ENCODE peak calls at places on chromosomes 7 and 10, in seven cellular contexts. One of them, this sample, is unnamed. For H3K4me1, the result is how much of the 10 kb centered on the place peaks cover.

GRCh38 chr10:126369125-126369708 is 19.1 kb downstream of the ADAM12 start:
- DNase-seq in hepatocyte: no peak
- DNase-seq in right cardiac atrium: no peak
- DNase-seq in neural progenitor cell: no peak
- DNase-seq in heart left ventricle: no peak
- DNase-seq in psoas muscle: no peak
- DNase-seq in CD4-positive, CD25-positive, alpha-beta regulatory T cell: no peak
- DNase-seq in this sample: no peak

GRCh38 chr10:61662794-61663259 is at the start of gene CABCOCO1:
- DNase-seq in hepatocyte: peak
- DNase-seq in right cardiac atrium: peak
- DNase-seq in neural progenitor cell: peak
- DNase-seq in heart left ventricle: peak
- DNase-seq in psoas muscle: peak
- DNase-seq in CD4-positive, CD25-positive, alpha-beta regulatory T cell: no peak
- DNase-seq in this sample: no peak

GRCh38 chr7:25519962-25520562 is 291.8 kb upstream of the NPVF start:
- DNase-seq in hepatocyte: no peak
- DNase-seq in right cardiac atrium: no peak
- DNase-seq in neural progenitor cell: no peak
- DNase-seq in heart left ventricle: no peak
- DNase-seq in psoas muscle: no peak
- DNase-seq in CD4-positive, CD25-positive, alpha-beta regulatory T cell: peak
- DNase-seq in this sample: no peak

GRCh38 chr7:133730360-133730759 is 396.8 kb upstream of the LRGUK start:
- DNase-seq in hepatocyte: no peak
- DNase-seq in right cardiac atrium: no peak
- DNase-seq in neural progenitor cell: no peak
- DNase-seq in heart left ventricle: no peak
- DNase-seq in psoas muscle: no peak
- DNase-seq in CD4-positive, CD25-positive, alpha-beta regulatory T cell: no peak
- DNase-seq in this sample: no peak

GRCh38 chr7:116213361-116214155 is 3.2 kb downstream of the TES start:
- DNase-seq in hepatocyte: no peak
- DNase-seq in right cardiac atrium: no peak
- DNase-seq in neural progenitor cell: no peak
- DNase-seq in heart left ventricle: peak
- DNase-seq in psoas muscle: no peak
- DNase-seq in CD4-positive, CD25-positive, alpha-beta regulatory T cell: no peak
- DNase-seq in this sample: no peak

GRCh38 chr10:15738237-15738928 is 18.7 kb upstream of the ITGA8 start:
- DNase-seq in hepatocyte: no peak
- DNase-seq in right cardiac atrium: peak
- DNase-seq in neural progenitor cell: no peak
- DNase-seq in heart left ventricle: peak
- DNase-seq in psoas muscle: no peak
- DNase-seq in CD4-positive, CD25-positive, alpha-beta regulatory T cell: no peak
- DNase-seq in this sample: no peak

GRCh38 chr10:109957092-109957797 is 33.9 kb upstream of the XPNPEP1 start:
- DNase-seq in hepatocyte: no peak
- DNase-seq in right cardiac atrium: no peak
- DNase-seq in neural progenitor cell: no peak
- DNase-seq in heart left ventricle: no peak
- DNase-seq in psoas muscle: no peak
- DNase-seq in CD4-positive, CD25-positive, alpha-beta regulatory T cell: no peak
- DNase-seq in this sample: no peak

GRCh38 chr7:81791578-81792524 is 22.0 kb upstream of the HGF start:
- DNase-seq in hepatocyte: no peak
- DNase-seq in right cardiac atrium: no peak
- DNase-seq in neural progenitor cell: no peak
- DNase-seq in heart left ventricle: no peak
- DNase-seq in psoas muscle: no peak
- DNase-seq in CD4-positive, CD25-positive, alpha-beta regulatory T cell: no peak
- DNase-seq in this sample: no peak

GRCh38 chr10:79884006-79884405 is 57.5 kb downstream of the NUTM2E start:
- DNase-seq in hepatocyte: no peak
- DNase-seq in right cardiac atrium: no peak
- DNase-seq in neural progenitor cell: no peak
- DNase-seq in heart left ventricle: no peak
- DNase-seq in psoas muscle: no peak
- DNase-seq in CD4-positive, CD25-positive, alpha-beta regulatory T cell: no peak
- DNase-seq in this sample: no peak

GRCh38 chr10:35372329-35372728 is 36.0 kb downstream of the CCNY start:
- DNase-seq in hepatocyte: no peak
- DNase-seq in right cardiac atrium: peak
- DNase-seq in neural progenitor cell: no peak
- DNase-seq in heart left ventricle: peak
- DNase-seq in psoas muscle: no peak
- DNase-seq in CD4-positive, CD25-positive, alpha-beta regulatory T cell: no peak
- DNase-seq in this sample: no peak

GRCh38 chr7:96991850-96992623 is 13.3 kb upstream of the DLX6 start:
- DNase-seq in hepatocyte: no peak
- DNase-seq in right cardiac atrium: no peak
- DNase-seq in neural progenitor cell: peak
- DNase-seq in heart left ventricle: no peak
- DNase-seq in psoas muscle: no peak
- DNase-seq in CD4-positive, CD25-positive, alpha-beta regulatory T cell: no peak
- DNase-seq in this sample: no peak

GRCh38 chr10:95388539-95388938 is 97.7 kb upstream of the PDLIM1 start:
- DNase-seq in hepatocyte: peak
- DNase-seq in right cardiac atrium: no peak
- DNase-seq in neural progenitor cell: no peak
- DNase-seq in heart left ventricle: no peak
- DNase-seq in psoas muscle: no peak
- DNase-seq in CD4-positive, CD25-positive, alpha-beta regulatory T cell: no peak
- DNase-seq in this sample: no peak

GRCh38 chr10:11647676-11648075 is 36.2 kb upstream of the USP6NL start:
- DNase-seq in hepatocyte: no peak
- DNase-seq in right cardiac atrium: no peak
- DNase-seq in neural progenitor cell: no peak
- DNase-seq in heart left ventricle: no peak
- DNase-seq in psoas muscle: no peak
- DNase-seq in CD4-positive, CD25-positive, alpha-beta regulatory T cell: no peak
- DNase-seq in this sample: no peak

GRCh38 chr7:1103789-1104513 is 16.0 kb downstream of the GPER1 start:
- DNase-seq in hepatocyte: no peak
- DNase-seq in right cardiac atrium: peak
- DNase-seq in neural progenitor cell: no peak
- DNase-seq in heart left ventricle: no peak
- DNase-seq in psoas muscle: peak
- DNase-seq in CD4-positive, CD25-positive, alpha-beta regulatory T cell: no peak
- DNase-seq in this sample: no peak

GRCh38 chr7:55144333-55144954 is 125.6 kb downstream of the EGFR start:
- DNase-seq in hepatocyte: no peak
- DNase-seq in right cardiac atrium: peak
- DNase-seq in neural progenitor cell: peak
- DNase-seq in heart left ventricle: no peak
- DNase-seq in psoas muscle: no peak
- DNase-seq in CD4-positive, CD25-positive, alpha-beta regulatory T cell: no peak
- DNase-seq in this sample: no peak

GRCh38 chr7:67056683-67057082 is 60.0 kb downstream of the TYW1 start:
- DNase-seq in hepatocyte: no peak
- DNase-seq in right cardiac atrium: no peak
- DNase-seq in neural progenitor cell: no peak
- DNase-seq in heart left ventricle: no peak
- DNase-seq in psoas muscle: no peak
- DNase-seq in CD4-positive, CD25-positive, alpha-beta regulatory T cell: no peak
- DNase-seq in this sample: no peak

GRCh38 chr10:59536576-59537014 is 173.1 kb downstream of the SLC16A9 start:
- DNase-seq in hepatocyte: no peak
- DNase-seq in right cardiac atrium: peak
- DNase-seq in neural progenitor cell: peak
- DNase-seq in heart left ventricle: peak
- DNase-seq in psoas muscle: peak
- DNase-seq in CD4-positive, CD25-positive, alpha-beta regulatory T cell: no peak
- DNase-seq in this sample: no peak

GRCh38 chr7:13852281-13852968 is 137.0 kb downstream of the ETV1 start:
- DNase-seq in hepatocyte: no peak
- DNase-seq in right cardiac atrium: no peak
- DNase-seq in neural progenitor cell: no peak
- DNase-seq in heart left ventricle: no peak
- DNase-seq in psoas muscle: no peak
- DNase-seq in CD4-positive, CD25-positive, alpha-beta regulatory T cell: no peak
- DNase-seq in this sample: no peak

GRCh38 chr7:85023066-85023687 is 163.7 kb downstream of the SEMA3D start:
- DNase-seq in hepatocyte: peak
- DNase-seq in right cardiac atrium: no peak
- DNase-seq in neural progenitor cell: peak
- DNase-seq in heart left ventricle: no peak
- DNase-seq in psoas muscle: no peak
- DNase-seq in CD4-positive, CD25-positive, alpha-beta regulatory T cell: peak
- DNase-seq in this sample: peak

DNA sequence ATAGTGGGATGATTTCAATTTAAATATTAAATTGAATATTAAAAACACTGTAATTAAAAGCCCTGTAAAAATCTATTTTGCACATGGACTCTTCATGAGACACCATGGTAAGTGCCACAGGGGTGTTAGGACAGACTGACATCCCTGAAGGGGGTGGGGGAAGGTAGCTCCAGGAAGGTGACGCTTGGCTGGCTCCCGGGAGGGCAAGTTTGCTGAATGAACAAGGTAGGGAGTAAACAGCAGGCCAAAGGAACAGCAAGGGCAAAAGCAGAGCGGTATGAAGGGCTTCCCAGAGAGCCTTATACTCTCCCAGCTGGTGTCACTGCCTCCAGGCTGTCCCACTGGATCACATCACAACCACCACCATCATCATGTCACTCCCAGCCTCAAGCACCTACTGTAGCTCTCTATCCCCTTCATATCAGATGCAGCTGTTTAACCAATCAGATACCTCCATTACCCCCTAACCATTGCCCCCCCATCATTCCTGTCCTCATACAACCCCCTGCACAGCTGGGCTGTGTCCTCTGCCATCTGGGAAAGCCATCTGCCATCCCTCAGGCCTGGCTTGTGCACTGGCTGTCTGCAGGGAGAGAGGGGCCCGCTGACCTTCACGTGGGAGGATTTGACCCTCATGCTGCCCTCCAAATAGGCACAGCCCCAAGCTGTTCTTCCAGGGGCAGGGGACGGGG is 19.5 kb downstream of the HSPA12A start:
- DNase-seq in hepatocyte: no peak
- DNase-seq in right cardiac atrium: no peak
- DNase-seq in neural progenitor cell: no peak
- DNase-seq in heart left ventricle: no peak
- DNase-seq in psoas muscle: no peak
- DNase-seq in CD4-positive, CD25-positive, alpha-beta regulatory T cell: no peak
- DNase-seq in this sample: no peak
- H3K4me3 ChIP-seq in hepatocyte: no peak
- H3K4me3 ChIP-seq in right cardiac atrium: no peak
- H3K4me3 ChIP-seq in neural progenitor cell: no peak
- H3K4me3 ChIP-seq in heart left ventricle: no peak
- H3K4me3 ChIP-seq in psoas muscle: no peak
- H3K4me3 ChIP-seq in CD4-positive, CD25-positive, alpha-beta regulatory T cell: no peak
- H3K4me3 ChIP-seq in this sample: no peak

GRCh38 chr10:74011762-74012161 is 13.8 kb downstream of the VCL start:
- DNase-seq in hepatocyte: peak
- DNase-seq in right cardiac atrium: no peak
- DNase-seq in neural progenitor cell: peak
- DNase-seq in heart left ventricle: peak
- DNase-seq in psoas muscle: no peak
- DNase-seq in CD4-positive, CD25-positive, alpha-beta regulatory T cell: no peak
- DNase-seq in this sample: peak
- H3K4me1 ChIP-seq in hepatocyte: under half
- H3K4me1 ChIP-seq in right cardiac atrium: under half
- H3K4me1 ChIP-seq in neural progenitor cell: under half
- H3K4me1 ChIP-seq in heart left ventricle: half or more
- H3K4me1 ChIP-seq in psoas muscle: half or more
- H3K4me1 ChIP-seq in CD4-positive, CD25-positive, alpha-beta regulatory T cell: under half
- H3K4me1 ChIP-seq in this sample: under half

GRCh38 chr7:143238289-143238995 is 16.6 kb downstream of the TAS2R40 start:
- DNase-seq in hepatocyte: no peak
- DNase-seq in right cardiac atrium: no peak
- DNase-seq in neural progenitor cell: no peak
- DNase-seq in heart left ventricle: no peak
- DNase-seq in psoas muscle: no peak
- DNase-seq in CD4-positive, CD25-positive, alpha-beta regulatory T cell: no peak
- DNase-seq in this sample: no peak

GRCh38 chr7:143237363-143237762 is 15.5 kb downstream of the TAS2R40 start:
- DNase-seq in hepatocyte: no peak
- DNase-seq in right cardiac atrium: no peak
- DNase-seq in neural progenitor cell: no peak
- DNase-seq in heart left ventricle: no peak
- DNase-seq in psoas muscle: no peak
- DNase-seq in CD4-positive, CD25-positive, alpha-beta regulatory T cell: no peak
- DNase-seq in this sample: no peak

GRCh38 chr7:143243011-143243410 is 20.2 kb upstream of the GSTK1 start:
- DNase-seq in hepatocyte: no peak
- DNase-seq in right cardiac atrium: no peak
- DNase-seq in neural progenitor cell: no peak
- DNase-seq in heart left ventricle: no peak
- DNase-seq in psoas muscle: no peak
- DNase-seq in CD4-positive, CD25-positive, alpha-beta regulatory T cell: no peak
- DNase-seq in this sample: no peak

GRCh38 chr7:143239822-143240221 is 18.0 kb downstream of the TAS2R40 start:
- DNase-seq in hepatocyte: no peak
- DNase-seq in right cardiac atrium: no peak
- DNase-seq in neural progenitor cell: no peak
- DNase-seq in heart left ventricle: no peak
- DNase-seq in psoas muscle: no peak
- DNase-seq in CD4-positive, CD25-positive, alpha-beta regulatory T cell: no peak
- DNase-seq in this sample: no peak

DNA sequence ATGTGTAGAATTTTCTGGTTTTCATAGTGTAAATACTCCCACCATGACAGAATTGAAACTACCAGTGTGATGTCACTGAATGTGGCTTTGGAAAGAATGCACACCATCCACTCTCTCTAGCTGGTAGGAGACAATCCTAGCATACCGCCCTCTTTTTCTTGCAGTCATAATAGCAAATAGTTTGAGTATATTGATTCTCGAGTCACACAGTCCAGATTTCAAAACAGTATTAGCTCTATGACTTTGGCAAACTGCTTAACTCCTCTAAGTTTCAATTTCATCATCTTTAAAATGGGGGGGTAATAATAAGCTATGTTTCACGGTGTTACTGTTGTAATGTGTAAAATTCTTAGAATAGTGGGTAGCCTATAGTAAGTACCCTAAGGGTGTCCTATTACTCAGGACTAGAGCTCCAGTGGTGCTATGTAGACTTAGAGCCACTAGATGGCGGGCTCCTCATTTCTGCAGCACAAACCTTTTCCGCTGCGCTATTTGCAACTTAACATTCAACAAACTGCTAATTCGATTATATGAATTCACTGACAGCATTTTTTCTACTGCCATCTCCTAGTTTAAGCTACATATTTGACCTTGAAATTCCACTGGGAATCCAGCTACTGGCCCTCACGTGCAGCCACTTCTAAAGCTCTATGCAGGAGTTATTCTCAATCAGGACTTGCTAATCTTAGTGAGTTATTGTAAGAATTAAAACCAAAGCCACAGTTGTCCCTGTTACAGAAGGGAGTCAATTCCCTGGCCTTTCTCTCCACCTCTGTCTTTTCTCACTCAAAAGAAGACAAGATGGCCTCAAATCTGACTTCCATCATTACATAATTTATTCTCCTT is 18.7 kb downstream of the TAS2R40 start:
- DNase-seq in hepatocyte: peak
- DNase-seq in right cardiac atrium: peak
- DNase-seq in neural progenitor cell: peak
- DNase-seq in heart left ventricle: peak
- DNase-seq in psoas muscle: no peak
- DNase-seq in CD4-positive, CD25-positive, alpha-beta regulatory T cell: peak
- DNase-seq in this sample: peak
- H3K4me3 ChIP-seq in hepatocyte: no peak
- H3K4me3 ChIP-seq in right cardiac atrium: no peak
- H3K4me3 ChIP-seq in neural progenitor cell: no peak
- H3K4me3 ChIP-seq in heart left ventricle: no peak
- H3K4me3 ChIP-seq in psoas muscle: no peak
- H3K4me3 ChIP-seq in CD4-positive, CD25-positive, alpha-beta regulatory T cell: no peak
- H3K4me3 ChIP-seq in this sample: no peak

GRCh38 chr7:92749832-92750231 is 86.5 kb downstream of the CDK6 start:
- DNase-seq in hepatocyte: no peak
- DNase-seq in right cardiac atrium: no peak
- DNase-seq in neural progenitor cell: no peak
- DNase-seq in heart left ventricle: no peak
- DNase-seq in psoas muscle: no peak
- DNase-seq in CD4-positive, CD25-positive, alpha-beta regulatory T cell: no peak
- DNase-seq in this sample: no peak
- H3K4me1 ChIP-seq in hepatocyte: under half
- H3K4me1 ChIP-seq in right cardiac atrium: under half
- H3K4me1 ChIP-seq in neural progenitor cell: under half
- H3K4me1 ChIP-seq in heart left ventricle: under half
- H3K4me1 ChIP-seq in psoas muscle: under half
- H3K4me1 ChIP-seq in CD4-positive, CD25-positive, alpha-beta regulatory T cell: under half
- H3K4me1 ChIP-seq in this sample: under half